ENCODE peak calls at places on chromosomes 12 and 14, in six cellular contexts. L is lower leg skin, Q is Caco-2, U is retina, M is COLO829, N is NCI-H1694 treated with DMSO at 0.1 percent for 48 hours. T is an unnamed sample.

GRCh38 chr14:94681300-94682060 is 69.3 kb downstream of the SERPINA3 start:
- DNase-seq in U (no peak), N (peak; percentile 39), L (no peak), Q (peak; percentile 57), M (peak; percentile 88), T (no peak)

GRCh38 chr12:48903982-48904411 is 21.3 kb downstream of the FKBP11 start:
- DNase-seq in M (peak; percentile 71), N (peak; percentile 24), L (peak; percentile 58), Q (no peak), U (peak; percentile 81), T (no peak)

GRCh38 chr12:46493352-46494209 is 121.0 kb upstream of the SLC38A2 start:
- DNase-seq in M (no peak), L (no peak), U (no peak), Q (no peak), N (no peak), T (no peak)

GRCh38 chr12:116194935-116195431 is 82.5 kb downstream of the MED13L start:
- DNase-seq in L (no peak), Q (no peak), M (no peak), N (no peak), U (no peak), T (no peak)

GRCh38 chr14:28303248-28303647 is 463.3 kb upstream of the FOXG1 start:
- DNase-seq in L (no peak), N (no peak), M (no peak), Q (no peak), U (no peak), T (no peak)

GRCh38 chr12:44317651-44318126 is 481.8 kb downstream of the TMEM117 start:
- DNase-seq in Q (no peak), N (peak; percentile 57), L (no peak), M (peak; percentile 4), U (peak; percentile 7), T (peak; percentile 54)

GRCh38 chr14:105163040-105163742 is 5.4 kb downstream of the JAG2 start:
- DNase-seq in U (no peak), L (no peak), N (no peak), Q (no peak), M (no peak), T (no peak)

GRCh38 chr14:92302481-92302880 is 20.5 kb upstream of the SLC24A4 start:
- DNase-seq in N (no peak), U (no peak), L (no peak), Q (no peak), M (no peak), T (no peak)

GRCh38 chr14:32366256-32366655 is 37.2 kb downstream of the AKAP6 start:
- DNase-seq in L (no peak), M (peak; percentile 40), Q (no peak), U (no peak), N (no peak), T (no peak)

GRCh38 chr12:120249266-120249874 is 16.2 kb downstream of the PXN start:
- DNase-seq in L (no peak), U (no peak), Q (no peak), N (no peak), M (no peak), T (no peak)

GRCh38 chr14:94903338-94903737 is 133.4 kb upstream of the GSC start:
- DNase-seq in L (no peak), M (no peak), Q (no peak), U (no peak), N (no peak), T (no peak)

T was measured in NCI-H2081 treated with DMSO at 0.1 percent for 48 hours.